ENCODE peak calls at places on chromosomes 2 and 18, in seven cellular contexts. T is IMR-90, F is trophoblast cell, U is neuronal stem cell, K is mesendoderm, G is H9, M is H1. C is an unnamed sample.

GRCh38 chr2:50607746-50608145 is 424.2 kb downstream of the NRXN1 start:
- DNase-seq in T (no peak), F (no peak), U (no peak), K (no peak), G (no peak), M (no peak), C (no peak)

GRCh38 chr18:7941533-7941932 is 374.4 kb downstream of the PTPRM start:
- DNase-seq in T (no peak), F (no peak), U (no peak), K (no peak), G (no peak), M (no peak), C (no peak)

GRCh38 chr2:216626168-216626874 is 6.9 kb upstream of the IGFBP2 start:
- DNase-seq in T (no peak), F (peak), U (no peak), K (no peak), G (no peak), M (no peak), C (no peak)

GRCh38 chr18:48019557-48019956 is 89.1 kb upstream of the SMAD2 start:
- DNase-seq in T (no peak), F (no peak), U (no peak), K (no peak), G (peak), M (no peak), C (no peak)

GRCh38 chr2:121038831-121039230 is 246.2 kb downstream of the TFCP2L1 start:
- DNase-seq in T (no peak), F (no peak), U (no peak), K (no peak), G (peak), M (no peak), C (no peak)

GRCh38 chr2:54818226-54818625 is 94.8 kb downstream of the EML6 start:
- DNase-seq in T (no peak), F (no peak), U (no peak), K (no peak), G (no peak), M (no peak), C (no peak)

GRCh38 chr18:41073372-41073954 is 881.6 kb upstream of the PIK3C3 start:
- DNase-seq in T (peak), F (peak), U (no peak), K (no peak), G (no peak), M (no peak), C (peak)

GRCh38 chr18:72342933-72343332 is 201.2 kb downstream of the CBLN2 start:
- DNase-seq in T (no peak), F (no peak), U (no peak), K (no peak), G (no peak), M (no peak), C (no peak)

GRCh38 chr2:169193624-169194023 is 124.3 kb downstream of the DHRS9 start:
- DNase-seq in T (no peak), F (no peak), U (no peak), K (no peak), G (no peak), M (no peak), C (no peak)

GRCh38 chr2:234670052-234670451 is 173.2 kb upstream of the ARL4C start:
- DNase-seq in T (peak), F (peak), U (no peak), K (no peak), G (no peak), M (no peak), C (peak)

GRCh38 chr18:66560092-66560491 is 43.8 kb downstream of the CDH19 start:
- DNase-seq in T (no peak), F (no peak), U (no peak), K (peak), G (no peak), M (no peak), C (peak)

GRCh38 chr2:23385748-23386421 is 906 bp downstream of the KLHL29 start:
- DNase-seq in T (no peak), F (no peak), U (no peak), K (peak), G (no peak), M (no peak), C (peak)

GRCh38 chr2:42060028-42060427 is 12.2 kb downstream of the PKDCC start:
- DNase-seq in T (no peak), F (no peak), U (no peak), K (no peak), G (no peak), M (no peak), C (peak)

GRCh38 chr18:69239849-69240248 is 160.8 kb upstream of the DOK6 start:
- DNase-seq in T (no peak), F (no peak), U (no peak), K (peak), G (no peak), M (no peak), C (no peak)

GRCh38 chr2:145846986-145847385 is 1327.1 kb upstream of the ZEB2 start:
- DNase-seq in T (peak), F (peak), U (no peak), K (no peak), G (no peak), M (no peak), C (peak)

GRCh38 chr2:72743481-72743880 is 82.4 kb downstream of the EXOC6B start:
- DNase-seq in T (no peak), F (no peak), U (no peak), K (no peak), G (no peak), M (no peak), C (no peak)

GRCh38 chr2:169091761-169092523 is 22.6 kb downstream of the DHRS9 start:
- DNase-seq in T (peak), F (no peak), U (no peak), K (no peak), G (no peak), M (no peak), C (peak)

GRCh38 chr2:109110185-109110584 is 18.8 kb upstream of the SH3RF3 start:
- DNase-seq in T (no peak), F (no peak), U (no peak), K (no peak), G (no peak), M (no peak), C (no peak)

GRCh38 chr2:60806988-60807681 is 51.1 kb downstream of the PAPOLG start:
- DNase-seq in T (peak), F (no peak), U (no peak), K (peak), G (no peak), M (peak), C (peak)

GRCh38 chr2:71554028-71554705 is 100.8 kb downstream of the DYSF start:
- DNase-seq in T (no peak), F (no peak), U (no peak), K (no peak), G (no peak), M (no peak), C (no peak)

GRCh38 chr2:175097297-175097696 is 70.7 kb downstream of the ATF2 start:
- DNase-seq in T (peak), F (no peak), U (no peak), K (no peak), G (no peak), M (no peak), C (peak)

GRCh38 chr2:112724611-112725525 is 4.0 kb downstream of the NT5DC4 start:
- DNase-seq in T (no peak), F (no peak), U (no peak), K (peak), G (peak), M (no peak), C (no peak)

GRCh38 chr18:513826-514530 is 13.5 kb upstream of the COLEC12 start:
- DNase-seq in T (no peak), F (no peak), U (no peak), K (no peak), G (no peak), M (no peak), C (no peak)

GRCh38 chr2:162710282-162710891 is 128.2 kb downstream of the KCNH7 start:
- DNase-seq in T (no peak), F (no peak), U (no peak), K (no peak), G (no peak), M (no peak), C (peak)

GRCh38 chr2:134401081-134401497 is 147.2 kb downstream of the MGAT5 start:
- DNase-seq in T (peak), F (no peak), U (no peak), K (no peak), G (no peak), M (no peak), C (no peak)

DNA sequence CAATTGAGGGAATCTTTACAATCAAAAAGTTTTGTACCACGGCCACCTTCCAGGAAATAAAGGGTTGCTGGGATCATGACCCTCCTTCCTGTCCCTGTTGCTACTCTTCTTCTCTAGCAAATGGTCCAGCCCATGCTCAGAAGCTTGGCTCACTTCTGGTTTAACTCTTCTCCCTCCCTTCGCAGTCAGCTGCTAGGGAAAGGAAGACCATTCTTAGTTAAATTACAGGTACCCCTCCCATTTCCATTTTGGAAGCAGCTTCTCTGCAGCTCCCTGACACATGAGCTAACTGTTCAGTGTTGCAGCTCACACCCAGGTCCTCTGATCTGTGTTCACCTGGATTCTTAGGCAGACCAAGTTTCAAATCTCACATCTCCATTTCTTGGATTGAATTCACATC is 100.3 kb downstream of the DOCK10 start:
- DNase-seq in T (no peak), F (no peak), U (no peak), K (no peak), G (peak), M (no peak), C (no peak)
- H3K27ac ChIP-seq in T (no peak), F (no peak), U (peak), K (no peak), G (no peak), M (no peak), C (no peak)

DNA sequence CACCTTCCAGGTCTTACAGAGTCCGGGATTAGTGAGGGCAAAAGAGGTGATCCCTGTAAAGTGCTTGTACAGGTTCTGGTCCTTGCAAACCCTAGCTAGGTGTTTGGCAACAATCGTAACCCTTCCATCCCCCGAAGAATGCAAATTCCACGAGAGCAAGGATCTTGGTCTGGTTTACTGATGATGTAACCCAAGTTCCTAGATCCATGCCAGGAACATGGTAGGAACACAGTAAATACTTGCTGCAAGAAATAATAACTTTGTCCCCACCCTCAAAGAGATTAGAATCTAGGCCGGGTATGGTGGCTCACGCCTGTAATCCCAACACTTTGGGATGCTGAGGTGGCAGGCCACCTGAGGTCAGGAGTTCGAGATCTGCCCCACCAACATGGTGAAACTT is 6.8 kb upstream of the NEU2 start:
- DNase-seq in T (no peak), F (peak), U (no peak), K (peak), G (no peak), M (no peak), C (no peak)
- H2BK5ac ChIP-seq in T (no peak), F (no peak), U (no peak), K (no peak), G (no peak), M (no peak), C (no peak)

DNA sequence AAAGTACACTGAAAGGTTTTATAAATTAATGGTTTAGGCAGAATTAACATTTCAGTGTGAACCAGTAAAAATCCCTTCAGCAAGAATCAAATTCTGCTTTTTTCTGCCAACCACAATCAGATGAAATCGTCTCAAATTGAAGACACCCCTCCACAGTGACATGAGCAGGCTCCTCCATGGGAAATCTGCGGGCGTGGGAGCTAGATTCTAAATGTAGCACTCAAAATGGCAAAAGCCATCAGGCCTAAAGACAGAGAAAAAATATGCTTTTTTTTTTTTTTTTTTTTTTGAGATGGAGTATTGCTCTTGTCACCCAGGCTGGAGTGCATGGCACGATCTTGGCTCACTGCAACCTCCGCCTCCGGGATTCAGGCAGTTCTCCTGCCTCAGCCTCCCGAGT is 55.8 kb upstream of the MRPS9 start:
- DNase-seq in T (no peak), F (no peak), U (no peak), K (no peak), G (no peak), M (no peak), C (no peak)
- H2BK120ac ChIP-seq in T (no peak), F (no peak), U (no peak), K (no peak), G (no peak), M (no peak), C (no peak)

DNA sequence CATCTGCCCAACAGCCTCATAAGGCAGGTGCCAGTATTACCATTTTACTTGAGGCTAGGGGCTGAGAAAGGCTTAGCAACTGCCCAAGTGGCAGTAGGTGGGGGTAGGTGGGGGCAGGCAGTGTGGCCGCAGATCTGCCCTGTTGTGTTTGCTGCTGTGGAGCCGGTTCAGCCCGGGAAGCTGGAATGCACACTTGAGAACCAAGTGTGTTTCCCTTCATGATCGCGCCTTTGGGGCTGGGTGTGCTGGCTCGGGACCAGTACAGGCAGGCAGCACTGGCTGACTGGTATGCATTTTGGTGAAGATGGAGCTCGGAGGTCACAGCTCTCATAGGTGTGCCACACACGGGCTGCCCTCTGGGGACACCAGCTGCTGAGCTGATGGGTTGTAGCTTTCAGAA is 85.1 kb downstream of the CABLES1 start:
- DNase-seq in T (no peak), F (no peak), U (no peak), K (no peak), G (no peak), M (no peak), C (no peak)
- H3K27ac ChIP-seq in T (no peak), F (no peak), U (no peak), K (no peak), G (no peak), M (no peak), C (no peak)

DNA sequence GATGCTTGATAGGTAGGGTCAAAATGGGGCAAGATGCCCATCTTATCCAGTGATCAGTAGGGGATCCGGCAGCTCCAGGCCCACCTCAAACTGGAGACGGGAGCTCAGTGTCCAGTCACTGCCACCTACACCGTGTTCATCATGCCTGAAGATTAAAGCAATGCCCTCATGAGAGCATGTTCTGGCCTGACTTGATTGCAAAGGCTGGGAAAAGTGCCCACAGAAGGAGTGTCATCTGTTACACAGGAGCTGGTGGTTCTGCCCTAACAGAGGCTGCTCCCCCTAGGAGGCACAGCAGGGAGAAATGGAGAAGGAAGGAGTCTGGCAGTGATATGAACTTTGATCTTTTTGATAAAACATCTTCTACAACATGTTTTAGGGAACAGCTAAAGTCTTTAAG is 92.3 kb downstream of the CCBE1 start:
- DNase-seq in T (peak), F (no peak), U (no peak), K (no peak), G (no peak), M (no peak), C (no peak)
- H2BK5ac ChIP-seq in T (no peak), F (no peak), U (no peak), K (no peak), G (no peak), M (no peak), C (no peak)

GRCh38 chr2:31920968-31921367 is 89.8 kb downstream of the MEMO1 start:
- DNase-seq in T (no peak), F (no peak), U (no peak), K (no peak), G (no peak), M (no peak), C (no peak)

GRCh38 chr2:31925517-31925916 is 85.3 kb downstream of the MEMO1 start:
- DNase-seq in T (no peak), F (no peak), U (no peak), K (no peak), G (no peak), M (no peak), C (no peak)

GRCh38 chr2:31923662-31924061 is 87.1 kb downstream of the MEMO1 start:
- DNase-seq in T (no peak), F (no peak), U (no peak), K (no peak), G (no peak), M (no peak), C (no peak)

GRCh38 chr2:31919499-31919898 is 91.3 kb downstream of the MEMO1 start:
- DNase-seq in T (no peak), F (no peak), U (no peak), K (no peak), G (no peak), M (no peak), C (no peak)

GRCh38 chr2:31922542-31923408 is 88.0 kb downstream of the MEMO1 start:
- DNase-seq in T (no peak), F (no peak), U (no peak), K (no peak), G (no peak), M (no peak), C (no peak)
- H2BK120ac ChIP-seq in T (no peak), F (no peak), U (no peak), K (no peak), G (no peak), M (no peak), C (no peak)